ENCODE peak calls at places on chromosomes 1 and 21, in six cellular contexts. G is mesenchymal stem cell, Q is IMR-90, N is trophoblast cell, T is H9, C is H1. B is an unnamed sample.

GRCh38 chr1:197967066-197967465 is 49.9 kb downstream of the LHX9 start:
- DNase-seq in G (no peak), Q (no peak), N (no peak), T (no peak), C (no peak), B (no peak)

GRCh38 chr21:31243611-31244010 is 100.5 kb downstream of the TIAM1 start:
- DNase-seq in G (no peak), Q (no peak), N (no peak), T (no peak), C (no peak), B (no peak)

GRCh38 chr1:188891958-188892357 is 1585.7 kb downstream of the BRINP3 start:
- DNase-seq in G (no peak), Q (no peak), N (no peak), T (no peak), C (no peak), B (no peak)

GRCh38 chr1:220655509-220655908 is 34.7 kb upstream of the C1orf115 start:
- DNase-seq in G (no peak), Q (no peak), N (no peak), T (no peak), C (no peak), B (no peak)

GRCh38 chr1:172041102-172041501 is 199.8 kb downstream of the DNM3 start:
- DNase-seq in G (no peak), Q (no peak), N (no peak), T (no peak), C (no peak), B (no peak)

GRCh38 chr21:45507888-45508508 is 34.2 kb downstream of the SLC19A1 start:
- DNase-seq in G (no peak), Q (no peak), N (no peak), T (no peak), C (no peak), B (no peak)

GRCh38 chr1:28437924-28438699 is 67.7 kb upstream of the RCC1 start:
- DNase-seq in G (peak; percentile 96), Q (peak; percentile 96), N (peak; percentile 93), T (peak; percentile 42), C (no peak), B (peak; percentile 41)

GRCh38 chr1:245475961-245476522 is 321.3 kb downstream of the KIF26B start:
- DNase-seq in G (peak; percentile 74), Q (no peak), N (no peak), T (no peak), C (no peak), B (no peak)

GRCh38 chr1:182841368-182841988 is 2.3 kb downstream of the DHX9 start:
- DNase-seq in G (peak; percentile 59), Q (peak; percentile 72), N (no peak), T (no peak), C (no peak), B (no peak)

GRCh38 chr1:71987210-71987609 is 295.1 kb downstream of the NEGR1 start:
- DNase-seq in G (no peak), Q (no peak), N (no peak), T (no peak), C (no peak), B (no peak)

GRCh38 chr1:94926365-94926914 is 470 bp downstream of the CNN3 start:
- DNase-seq in G (peak; percentile 76), Q (peak; percentile 53), N (no peak), T (peak; percentile 58), C (peak; percentile 79), B (peak; percentile 51)

GRCh38 chr1:57007948-57008347 is 42.1 kb upstream of the C8B start:
- DNase-seq in G (no peak), Q (no peak), N (no peak), T (no peak), C (no peak), B (no peak)

DNA sequence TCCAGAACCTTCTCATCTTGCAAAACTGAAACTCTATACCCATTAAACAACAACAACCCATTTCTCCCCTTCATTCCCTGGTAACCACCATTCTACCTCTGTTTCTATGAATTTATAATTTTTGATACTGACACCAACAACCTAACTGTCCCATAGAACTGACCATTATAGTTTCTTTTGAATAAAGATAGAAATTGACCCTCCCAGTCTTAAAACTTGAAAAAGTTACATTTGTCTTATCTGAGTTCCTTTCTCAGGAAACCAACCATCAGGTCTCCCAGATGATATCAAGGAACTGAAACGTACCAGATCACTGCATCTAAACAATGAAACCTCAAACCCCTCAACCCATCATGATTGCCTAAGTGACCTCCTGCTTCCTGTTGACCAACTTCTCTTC is 27.1 kb downstream of the RNF115 start:
- DNase-seq in G (no peak), Q (no peak), N (no peak), T (no peak), C (no peak), B (no peak)
- H4K91ac ChIP-seq in G (no peak overlapping the region), Q (no peak overlapping the region), N (no peak overlapping the region), T (no peak overlapping the region), C (no peak overlapping the region), B (no peak overlapping the region)

DNA sequence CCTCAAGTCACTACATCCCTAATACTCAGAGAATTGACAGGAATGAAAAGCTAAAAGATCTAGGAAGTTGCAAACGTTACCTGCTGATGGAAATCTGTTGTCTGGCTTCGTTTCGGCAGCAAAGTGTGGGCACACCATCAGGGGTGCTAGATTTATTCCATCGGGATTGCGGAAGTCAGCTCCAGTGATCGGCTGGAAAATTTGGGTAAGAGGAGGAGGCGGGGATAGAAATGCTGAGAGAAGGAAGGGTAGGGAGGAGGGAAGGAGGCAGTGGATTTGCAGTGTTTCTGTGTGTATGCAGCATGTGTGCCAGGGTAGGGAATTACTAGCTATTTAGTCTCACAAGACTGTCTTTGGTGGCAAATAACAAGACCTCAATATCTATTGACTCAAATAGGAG is at the start of gene CTSK:
- DNase-seq in G (no peak), Q (no peak), N (no peak), T (no peak), C (no peak), B (no peak)
- H4K91ac ChIP-seq in G (no peak within 1 kb of the TSS), Q (no peak within 1 kb of the TSS), N (no peak within 1 kb of the TSS), T (no peak within 1 kb of the TSS), C (no peak within 1 kb of the TSS), B (no peak within 1 kb of the TSS)

DNA sequence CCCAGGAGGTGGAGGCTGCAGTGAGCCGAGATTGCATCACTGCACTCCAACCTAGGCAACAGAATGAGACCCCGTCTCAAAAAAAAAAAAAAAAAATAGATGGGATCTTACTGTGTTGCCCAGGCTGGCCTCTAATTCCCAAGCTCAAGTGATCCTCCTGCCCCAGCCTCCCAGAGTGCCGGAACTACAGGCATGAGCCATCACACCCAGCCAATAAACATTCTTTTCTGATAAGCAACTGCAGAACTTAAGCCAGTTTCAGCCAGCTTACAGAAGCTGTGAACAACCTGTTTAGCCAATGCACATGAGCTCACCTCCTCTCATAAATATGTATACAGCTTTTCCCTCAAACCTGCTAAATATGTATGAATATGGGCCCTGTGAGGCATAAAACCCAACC is 3.1 kb upstream of the MIIP start:
- DNase-seq in G (no peak), Q (no peak), N (peak; percentile 70), T (no peak), C (no peak), B (no peak)
- H4K91ac ChIP-seq in G (no peak overlapping the region), Q (no peak overlapping the region), N (no peak overlapping the region), T (no peak overlapping the region), C (no peak overlapping the region), B (no peak overlapping the region)

GRCh38 chr1:156100205-156100995 is 14.1 kb upstream of the LMNA start:
- DNase-seq in G (no peak), Q (no peak), N (no peak), T (no peak), C (no peak), B (no peak)
- H4K91ac ChIP-seq in G (peak overlapping the region; percentile 5), Q (peak overlapping the region; percentile 19), N (no peak overlapping the region), T (no peak overlapping the region), C (no peak overlapping the region), B (no peak overlapping the region)

GRCh38 chr21:29812947-29813346 is 126.8 kb downstream of the GRIK1 start:
- DNase-seq in G (no peak), Q (no peak), N (no peak), T (no peak), C (no peak), B (no peak)
- H4K91ac ChIP-seq in G (no peak overlapping the region), Q (no peak overlapping the region), N (no peak overlapping the region), T (no peak overlapping the region), C (no peak overlapping the region), B (no peak overlapping the region)

GRCh38 chr1:234107416-234108021 is 203.0 kb downstream of the SLC35F3 start:
- DNase-seq in G (no peak), Q (no peak), N (no peak), T (no peak), C (no peak), B (no peak)

GRCh38 chr1:234103198-234103597 is 198.7 kb downstream of the SLC35F3 start:
- DNase-seq in G (no peak), Q (no peak), N (no peak), T (no peak), C (no peak), B (no peak)

GRCh38 chr1:234106032-234106431 is 201.6 kb downstream of the SLC35F3 start:
- DNase-seq in G (no peak), Q (no peak), N (no peak), T (no peak), C (no peak), B (no peak)

DNA sequence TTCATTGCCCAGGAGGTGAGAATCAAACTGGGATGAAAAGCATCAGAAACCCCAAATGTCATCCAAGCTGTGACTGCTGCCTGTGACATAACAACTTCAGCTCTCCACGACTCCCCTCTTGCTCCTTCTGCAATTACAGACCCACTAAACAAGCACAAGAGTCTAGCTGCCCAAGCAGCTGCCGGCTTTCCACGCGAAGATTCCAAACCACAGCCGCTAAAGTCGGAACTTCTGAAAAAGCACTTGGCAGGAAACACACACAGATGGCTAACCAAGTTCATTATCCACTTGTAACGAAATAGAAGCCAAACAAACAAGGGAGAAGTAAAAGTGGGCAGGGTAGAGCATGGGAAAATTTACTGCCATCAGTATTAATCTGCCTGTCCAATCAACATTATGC is 198.1 kb downstream of the SLC35F3 start:
- DNase-seq in G (no peak), Q (no peak), N (no peak), T (no peak), C (no peak), B (no peak)
- H4K91ac ChIP-seq in G (no peak overlapping the region), Q (no peak overlapping the region), N (no peak overlapping the region), T (no peak overlapping the region), C (no peak overlapping the region), B (no peak overlapping the region)